ENCODE peak calls at places on chromosomes 6 and 20, in eight cellular contexts. G is K562, P is tibial nerve, X is prostate gland, N is cardiac fibroblast, Y is left lung, B is BJ, K is left ventricle myocardium inferior. D is an unnamed sample.

GRCh38 chr20:61814726-61815125 is 251.0 kb downstream of the TAF4 start:
- DNase-seq in K (no peak), Y (no peak), X (no peak), N (no peak), P (no peak), B (no peak), G (no peak), D (no peak)

GRCh38 chr6:157768304-157768703 is 54.7 kb upstream of the SNX9 start:
- DNase-seq in X (no peak), Y (no peak), G (no peak), P (no peak), B (no peak), K (no peak), N (no peak), D (no peak)

GRCh38 chr6:33566182-33567084 is 13.6 kb downstream of the BAK1 start:
- DNase-seq in X (no peak), Y (no peak), K (no peak), P (no peak), N (peak), B (peak), G (no peak), D (no peak)

GRCh38 chr20:63739129-63740069 is at the start of gene SLC2A4RG:
- DNase-seq in X (peak), K (peak), P (peak), N (peak), G (peak), B (no peak), Y (peak), D (peak)

GRCh38 chr20:8205996-8206395 is 73.9 kb downstream of the PLCB1 start:
- DNase-seq in N (no peak), B (no peak), G (no peak), K (no peak), P (no peak), X (no peak), Y (no peak), D (no peak)

GRCh38 chr20:62120990-62121775 is 1.1 kb upstream of the LSM14B start:
- DNase-seq in K (no peak), P (peak), Y (peak), X (peak), G (peak), N (peak), B (no peak), D (no peak)

GRCh38 chr6:155187096-155187495 is 76.7 kb upstream of the CLDN20 start:
- DNase-seq in K (no peak), N (no peak), G (no peak), Y (no peak), X (no peak), P (no peak), B (no peak), D (no peak)

GRCh38 chr6:163940705-163941470 is 526.4 kb downstream of the QKI start:
- DNase-seq in X (no peak), Y (no peak), N (peak), B (no peak), K (no peak), G (peak), P (no peak), D (no peak)

GRCh38 chr20:37303637-37304036 is 14.2 kb downstream of the MANBAL start:
- DNase-seq in K (no peak), P (no peak), Y (no peak), X (no peak), N (no peak), B (no peak), G (no peak), D (no peak)

GRCh38 chr6:81265106-81265505 is 487.4 kb downstream of the TENT5A start:
- DNase-seq in N (peak), K (no peak), G (no peak), B (peak), Y (no peak), P (peak), X (no peak), D (peak)

GRCh38 chr6:137155830-137156229 is 17.6 kb downstream of the IL22RA2 start:
- DNase-seq in K (no peak), B (no peak), X (no peak), N (peak), Y (no peak), P (no peak), G (peak), D (peak)

GRCh38 chr20:32870985-32871384 is 12.3 kb downstream of the EFCAB8 start:
- DNase-seq in B (no peak), N (no peak), G (no peak), Y (no peak), P (no peak), X (no peak), K (no peak), D (no peak)

GRCh38 chr6:44220913-44221290 is 2.5 kb upstream of the SLC29A1 start:
- DNase-seq in K (no peak), Y (no peak), N (no peak), P (no peak), G (no peak), B (no peak), X (no peak), D (no peak)

GRCh38 chr6:44219053-44219814 is 2.5 kb downstream of the MYMX start:
- DNase-seq in N (peak), G (peak), Y (peak), B (no peak), P (peak), X (peak), K (peak), D (peak)

GRCh38 chr6:44221291-44221960 is 2.0 kb upstream of the SLC29A1 start:
- DNase-seq in Y (peak), P (peak), K (peak), G (peak), X (peak), B (no peak), N (peak), D (peak)

GRCh38 chr6:44221961-44222335 is 1.4 kb upstream of the SLC29A1 start:
- DNase-seq in N (no peak), P (no peak), G (no peak), K (no peak), B (no peak), Y (no peak), X (no peak), D (no peak)

DNA sequence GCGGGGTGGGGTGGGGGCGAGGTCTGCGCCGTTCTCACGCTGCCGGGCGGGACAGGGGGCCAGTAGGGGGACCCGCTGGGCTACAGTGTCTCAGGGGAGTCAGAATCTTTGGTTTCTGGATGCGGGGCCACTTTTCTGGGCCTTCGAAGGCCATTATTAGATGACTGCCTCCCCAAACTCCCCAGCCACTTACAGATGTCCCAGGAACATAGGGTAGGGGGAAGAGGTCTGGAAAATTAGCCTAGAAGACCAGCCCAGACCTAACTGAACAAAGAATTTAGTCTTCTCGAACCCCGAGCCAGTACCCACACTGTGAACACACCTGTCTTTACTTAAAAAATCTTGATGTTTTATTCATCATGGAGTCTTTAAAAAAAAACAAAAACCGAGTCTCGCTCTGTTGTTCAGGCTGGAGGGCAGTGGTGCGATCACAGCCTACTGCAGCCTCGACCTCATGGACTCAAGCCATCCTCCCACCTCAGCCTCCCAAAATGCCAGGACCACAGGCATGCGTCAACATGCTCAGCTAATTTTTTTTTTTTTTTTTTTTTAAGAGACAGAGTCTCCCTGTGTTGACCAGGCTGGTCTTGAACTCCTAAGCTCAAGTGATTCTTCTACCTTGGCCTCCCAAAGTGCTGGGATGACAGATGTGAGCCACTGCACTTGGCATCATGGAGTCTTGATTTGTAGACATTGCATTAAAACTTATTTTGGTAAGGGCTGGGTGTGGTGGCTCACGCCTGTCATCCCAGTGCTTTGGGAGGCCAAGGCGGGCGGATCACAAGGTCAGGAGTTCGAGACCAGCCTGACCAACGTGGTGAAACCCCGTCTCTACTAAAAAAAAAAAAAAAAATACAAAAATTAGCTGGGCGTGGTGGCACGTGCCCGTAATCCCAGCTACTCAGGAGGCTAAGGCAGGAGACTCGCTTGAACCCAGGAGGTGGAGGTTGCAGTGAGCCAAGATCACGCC is 3.3 kb upstream of the SLC29A1 start:
- DNase-seq in X (no peak), G (no peak), P (no peak), B (no peak), N (no peak), K (no peak), Y (no peak), D (no peak)
- TF ChIP-seq CTCF in X (no peak), G (no peak), P (no peak), B (no peak), N (no peak), K (no peak), Y (no peak), D (no peak)

GRCh38 chr6:8906699-8907098 is 471.4 kb upstream of the SLC35B3 start:
- DNase-seq in N (no peak), Y (no peak), G (no peak), B (no peak), X (no peak), K (no peak), P (no peak), D (no peak)

GRCh38 chr6:8908638-8909037 is 473.3 kb upstream of the SLC35B3 start:
- DNase-seq in K (no peak), G (no peak), B (no peak), N (no peak), Y (no peak), P (no peak), X (no peak), D (no peak)

GRCh38 chr6:8904754-8905153 is 469.4 kb upstream of the SLC35B3 start:
- DNase-seq in Y (no peak), N (no peak), G (peak), X (no peak), P (no peak), B (no peak), K (no peak), D (no peak)

GRCh38 chr6:8905647-8906231 is 470.4 kb upstream of the SLC35B3 start:
- DNase-seq in B (no peak), N (no peak), G (no peak), Y (no peak), X (no peak), K (no peak), P (no peak), D (no peak)
- H3K4me3 ChIP-seq in B (no peak), N (no peak), G (no peak), Y (no peak), X (no peak), K (no peak), P (no peak), D (no peak)

GRCh38 chr20:9628589-9628988 is 114.2 kb downstream of the LAMP5 start:
- DNase-seq in B (no peak), X (no peak), N (no peak), P (no peak), K (no peak), Y (no peak), G (no peak), D (no peak)
- TF ChIP-seq CTCF in B (no peak), X (no peak), N (no peak), P (no peak), K (no peak), Y (no peak), G (no peak), D (no peak)

DNA sequence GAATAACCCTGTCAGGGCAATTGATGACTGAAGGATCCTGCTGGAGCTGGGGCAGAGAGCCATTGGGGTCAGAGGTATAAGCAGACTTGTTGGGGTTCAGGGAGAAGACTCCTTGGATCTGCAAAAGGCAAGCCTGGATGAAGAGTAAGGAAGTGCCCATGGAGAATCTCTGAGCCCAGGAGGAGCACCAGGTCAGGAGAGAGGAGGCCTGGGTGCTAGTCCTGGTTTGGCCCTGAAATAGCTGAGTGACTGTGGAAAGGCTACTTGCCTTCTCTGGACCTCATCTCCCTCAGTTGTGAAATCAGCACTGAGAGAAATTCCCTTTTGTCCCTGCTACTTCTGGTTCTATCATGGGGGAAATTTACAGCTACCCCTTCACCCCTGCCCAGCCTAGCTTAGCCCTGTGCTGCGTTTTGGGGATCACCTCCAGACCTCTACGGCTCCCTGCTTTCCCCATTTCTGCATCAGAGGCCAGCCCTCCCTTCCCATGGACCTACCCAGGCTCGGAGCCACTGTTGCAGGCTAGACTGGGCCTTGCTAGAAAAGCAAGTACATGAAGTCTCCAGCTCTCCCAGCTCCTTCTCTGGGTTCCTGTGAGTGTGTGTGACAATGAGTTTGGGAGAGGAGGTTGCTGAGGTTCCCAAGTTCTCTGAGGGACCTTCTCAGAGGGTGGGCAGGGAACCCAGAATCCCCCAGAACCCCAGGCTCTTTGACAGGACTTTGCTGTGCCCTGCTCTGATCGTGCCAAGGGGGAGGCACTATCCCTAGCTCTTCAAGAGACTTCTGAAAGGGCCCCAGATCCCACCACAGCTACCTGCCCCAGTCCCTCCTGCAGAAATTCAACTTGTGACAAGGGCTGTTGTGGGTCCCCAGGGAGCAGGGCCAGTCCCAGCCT is 2.3 kb upstream of the NCR2 start:
- DNase-seq in K (no peak), Y (no peak), X (peak), N (no peak), B (no peak), P (no peak), G (no peak), D (no peak)
- H3K4me3 ChIP-seq in K (no peak), Y (no peak), X (no peak), N (no peak), B (no peak), P (no peak), G (no peak), D (no peak)

DNA sequence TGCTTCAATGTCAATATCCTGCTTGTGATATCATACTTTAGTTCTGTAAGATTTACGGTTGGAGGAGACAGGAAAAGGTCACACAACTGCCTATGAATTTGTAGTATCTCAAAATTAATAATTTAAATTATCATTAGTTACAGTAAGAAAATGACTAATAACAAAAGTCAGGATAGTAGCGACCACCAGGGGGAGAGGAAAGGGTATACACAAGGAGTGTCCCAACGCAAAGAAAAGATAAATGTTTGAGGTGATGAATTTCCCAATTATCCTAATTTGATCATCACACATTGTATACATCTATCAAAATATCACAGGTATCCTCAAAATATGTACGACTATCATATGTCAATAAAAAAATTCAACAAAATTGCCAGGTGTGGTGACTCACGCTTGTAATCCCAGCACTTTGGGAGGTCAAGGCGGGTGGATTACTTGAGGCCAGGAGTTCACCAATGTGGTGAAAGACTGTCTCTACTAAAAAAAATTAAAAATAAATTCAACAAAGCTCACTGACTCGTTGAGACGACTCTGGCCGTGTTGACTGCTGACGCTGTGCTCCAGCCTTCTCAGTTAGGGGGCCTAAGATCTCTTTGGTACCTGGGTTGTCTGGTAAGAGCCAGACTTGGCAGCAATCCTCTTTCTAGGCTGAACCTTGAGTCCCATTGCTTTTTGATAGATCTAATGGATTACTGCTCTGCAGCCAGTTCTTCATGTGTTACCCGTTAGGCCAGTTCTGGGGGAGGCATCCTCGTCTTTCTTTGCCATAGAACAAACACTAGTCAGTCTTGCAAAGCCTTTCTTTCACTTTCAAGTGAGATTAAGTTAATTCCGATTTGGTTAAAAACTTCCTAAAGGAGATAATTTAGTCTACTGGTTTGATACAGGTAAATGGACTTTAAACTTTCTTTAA is 9.0 kb upstream of the OVOL2 start:
- DNase-seq in B (no peak), Y (no peak), P (no peak), N (no peak), G (peak), K (no peak), X (no peak), D (no peak)
- TF ChIP-seq CTCF in B (peak), Y (no peak), P (no peak), N (no peak), G (peak), K (no peak), X (no peak), D (no peak)

GRCh38 chr6:112179631-112180030 is 74.7 kb downstream of the LAMA4 start:
- DNase-seq in Y (no peak), B (no peak), X (no peak), N (no peak), G (no peak), P (no peak), K (no peak), D (no peak)
- H3K4me3 ChIP-seq in Y (no peak), B (no peak), X (no peak), N (no peak), G (no peak), P (no peak), K (no peak), D (no peak)

DNA sequence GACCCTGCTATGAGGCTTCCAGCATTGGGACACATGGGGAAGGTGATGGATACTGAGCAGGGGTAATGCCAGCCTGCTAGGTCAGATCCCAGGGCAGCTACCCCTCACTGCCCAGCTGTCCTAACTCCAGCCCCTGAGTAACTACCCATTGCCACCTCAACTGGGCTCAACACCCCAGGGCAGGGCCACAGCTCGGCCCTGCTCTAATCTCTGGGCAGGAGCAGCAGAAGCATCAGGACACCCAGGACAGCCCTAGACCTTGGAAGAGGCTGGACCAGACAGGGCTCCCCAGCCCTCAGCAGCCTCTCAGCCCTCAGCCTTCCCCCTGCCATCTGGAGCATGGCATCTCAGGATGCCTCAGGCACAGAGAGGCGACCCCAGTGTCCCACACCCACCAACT is 67.4 kb upstream of the TOP1 start:
- DNase-seq in X (no peak), B (no peak), Y (no peak), G (no peak), P (no peak), K (no peak), N (no peak), D (no peak)
- TF ChIP-seq CTCF in X (no peak), B (no peak), Y (no peak), G (no peak), P (no peak), K (no peak), N (no peak), D (no peak)

GRCh38 chr6:3457710-3458605 is 1.1 kb upstream of the SLC22A23 start:
- DNase-seq in Y (no peak), K (no peak), X (peak), P (no peak), B (no peak), G (peak), N (no peak), D (peak)

GRCh38 chr6:3456395-3456767 is 469 bp downstream of the SLC22A23 start:
- DNase-seq in G (no peak), Y (no peak), P (no peak), X (no peak), N (no peak), B (no peak), K (no peak), D (no peak)

GRCh38 chr6:3460253-3460652 is 3.4 kb upstream of the SLC22A23 start:
- DNase-seq in X (no peak), B (no peak), K (no peak), N (no peak), G (no peak), P (no peak), Y (no peak), D (no peak)

GRCh38 chr6:3456794-3457709 is at the start of gene SLC22A23:
- DNase-seq in G (peak), B (no peak), N (peak), K (peak), P (peak), X (peak), Y (peak), D (peak)

GRCh38 chr6:3458706-3459421 is 2.0 kb upstream of the SLC22A23 start:
- DNase-seq in K (no peak), X (no peak), B (no peak), Y (no peak), G (no peak), P (no peak), N (no peak), D (no peak)
- H3K4me3 ChIP-seq in K (no peak), X (no peak), B (no peak), Y (no peak), G (no peak), P (no peak), N (no peak), D (no peak)

GRCh38 chr20:16637814-16638213 is 64.6 kb upstream of the KIF16B start:
- DNase-seq in G (no peak), B (no peak), N (no peak), P (no peak), K (no peak), X (no peak), Y (no peak), D (no peak)
- TF ChIP-seq CTCF in G (no peak), B (no peak), N (no peak), P (no peak), K (no peak), X (no peak), Y (no peak), D (no peak)

D was measured in astrocyte of the spinal cord.